ENCODE peak calls at places on chromosomes 5 and 9, in ten cellular contexts. D is AG10803; E is NCI-H187 treated with DMSO at 0.1 percent for 48 hours; H is retinal pigment epithelial cell; O is left ventricle myocardium inferior; R is cerebellar nuclear complex; Z is C1 segment of cervical spinal cord; F is stimulated activated CD8-positive, alpha-beta memory T cell treated with anti-CD3 and anti-CD28 coated beads, Interleukin-7, amount 100 ng/mL, for 24 hours; V is nephron progenitor cell; Q is DND-41. C is an unnamed sample.

GRCh38 chr5:173486355-173486754 is 130.1 kb downstream of the BOD1 start:
- DNase-seq in D (no peak), E (no peak), H (no peak), O (no peak), R (no peak), Z (no peak), F (no peak), V (no peak), Q (no peak), C (no peak)

GRCh38 chr9:36739538-36740116 is 166.9 kb downstream of the MELK start:
- DNase-seq in D (no peak), E (no peak), H (no peak), O (no peak), R (no peak), Z (no peak), F (no peak), V (peak), Q (no peak), C (no peak)

GRCh38 chr5:149217802-149218153 is 53.9 kb upstream of the AFAP1L1 start:
- DNase-seq in D (no peak), E (no peak), H (no peak), O (peak), R (no peak), Z (no peak), F (no peak), V (no peak), Q (no peak), C (no peak)

GRCh38 chr9:116482740-116483139 is 204.4 kb upstream of the TRIM32 start:
- DNase-seq in D (no peak), E (no peak), H (peak), O (no peak), R (no peak), Z (no peak), F (no peak), V (no peak), Q (no peak), C (no peak)

GRCh38 chr9:75892168-75892901 is 1.9 kb downstream of the PCSK5 start:
- DNase-seq in D (no peak), E (no peak), H (no peak), O (peak), R (no peak), Z (no peak), F (no peak), V (peak), Q (peak), C (peak)

GRCh38 chr5:74040065-74040551 is 414.1 kb downstream of the ARHGEF28 start:
- DNase-seq in D (peak), E (no peak), H (no peak), O (no peak), R (no peak), Z (no peak), F (no peak), V (no peak), Q (no peak), C (no peak)

GRCh38 chr5:127076730-127077129 is 3.4 kb upstream of the C5orf63 start:
- DNase-seq in D (peak), E (no peak), H (no peak), O (no peak), R (no peak), Z (no peak), F (no peak), V (no peak), Q (no peak), C (no peak)

GRCh38 chr5:142320427-142320732 is 4.4 kb downstream of the SPRY4 start:
- DNase-seq in D (no peak), E (no peak), H (no peak), O (no peak), R (no peak), Z (no peak), F (no peak), V (no peak), Q (no peak), C (no peak)

GRCh38 chr9:69671291-69671903 is 774 bp downstream of the APBA1 start:
- DNase-seq in D (no peak), E (no peak), H (no peak), O (no peak), R (no peak), Z (peak), F (no peak), V (no peak), Q (no peak), C (no peak)

GRCh38 chr5:164581889-164582288 is 1076.5 kb downstream of the MAT2B start:
- DNase-seq in D (no peak), E (no peak), H (no peak), O (no peak), R (no peak), Z (no peak), F (no peak), V (no peak), Q (no peak), C (no peak)

GRCh38 chr5:54049144-54049543 is 261.2 kb downstream of the ARL15 start:
- DNase-seq in D (peak), E (no peak), H (no peak), O (no peak), R (no peak), Z (no peak), F (no peak), V (no peak), Q (no peak), C (no peak)

GRCh38 chr9:11158063-11158462 is 545.3 kb upstream of the PTPRD start:
- DNase-seq in D (no peak), E (no peak), H (no peak), O (no peak), R (no peak), Z (no peak), F (no peak), V (no peak), Q (no peak), C (no peak)

GRCh38 chr9:129886226-129887174 is 51.2 kb downstream of the USP20 start:
- DNase-seq in D (no peak), E (no peak), H (no peak), O (no peak), R (no peak), Z (peak), F (no peak), V (no peak), Q (peak), C (no peak)

GRCh38 chr9:127877566-127877998 is at the start of gene AK1:
- DNase-seq in D (peak), E (no peak), H (no peak), O (peak), R (no peak), Z (peak), F (no peak), V (peak), Q (no peak), C (peak)

GRCh38 chr5:78591227-78591626 is 57.3 kb downstream of the LHFPL2 start:
- DNase-seq in D (peak), E (no peak), H (no peak), O (no peak), R (no peak), Z (no peak), F (no peak), V (no peak), Q (no peak), C (no peak)

GRCh38 chr9:137232510-137232909 is 1.8 kb downstream of the SLC34A3 start:
- DNase-seq in D (no peak), E (no peak), H (no peak), O (no peak), R (no peak), Z (no peak), F (no peak), V (no peak), Q (no peak), C (no peak)

GRCh38 chr9:95572370-95573151 is 55.8 kb upstream of the PTCH1 start:
- DNase-seq in D (peak), E (no peak), H (no peak), O (peak), R (no peak), Z (no peak), F (no peak), V (no peak), Q (no peak), C (no peak)

GRCh38 chr5:120252839-120253238 is 211.3 kb upstream of the PRR16 start:
- DNase-seq in D (peak), E (peak), H (no peak), O (no peak), R (no peak), Z (no peak), F (no peak), V (no peak), Q (no peak), C (no peak)

GRCh38 chr5:20500501-20500900 is 512.5 kb upstream of the CDH18 start:
- DNase-seq in D (no peak), E (no peak), H (no peak), O (no peak), R (no peak), Z (no peak), F (no peak), V (no peak), Q (no peak), C (no peak)